ENCODE peak calls at places on chromosomes 13 and 19, in five cellular contexts. One of them, this sample, is unnamed. For H3K4me1, the result is how much of the 10 kb centered on the place peaks cover.

GRCh38 chr19:33603377-33603776 is 18.4 kb upstream of the CHST8 start:
- DNase-seq in Peyer's patch: no peak
- DNase-seq in IMR-90: no peak
- DNase-seq in upper lobe of right lung: no peak
- DNase-seq in Caco-2: no peak
- DNase-seq in this sample: no peak

GRCh38 chr13:84192125-84192524 is 309.9 kb upstream of the SLITRK1 start:
- DNase-seq in IMR-90: peak
- DNase-seq in Peyer's patch: no peak
- DNase-seq in Caco-2: no peak
- DNase-seq in upper lobe of right lung: no peak
- DNase-seq in this sample: no peak

GRCh38 chr13:54573186-54573585 is 1544.6 kb downstream of the OLFM4 start:
- DNase-seq in Peyer's patch: no peak
- DNase-seq in IMR-90: no peak
- DNase-seq in Caco-2: peak
- DNase-seq in upper lobe of right lung: no peak
- DNase-seq in this sample: no peak

GRCh38 chr19:50230379-50231351 is 27.2 kb downstream of the MYH14 start:
- DNase-seq in Peyer's patch: no peak
- DNase-seq in Caco-2: no peak
- DNase-seq in upper lobe of right lung: no peak
- DNase-seq in IMR-90: no peak
- DNase-seq in this sample: no peak

GRCh38 chr19:2544576-2545415 is 68.9 kb downstream of the GADD45B start:
- DNase-seq in Caco-2: no peak
- DNase-seq in IMR-90: no peak
- DNase-seq in Peyer's patch: peak
- DNase-seq in upper lobe of right lung: peak
- DNase-seq in this sample: no peak

GRCh38 chr13:49690990-49691886 is at the start of gene EBPL:
- DNase-seq in upper lobe of right lung: peak
- DNase-seq in IMR-90: peak
- DNase-seq in Caco-2: peak
- DNase-seq in Peyer's patch: peak
- DNase-seq in this sample: peak

GRCh38 chr19:18107235-18108083 is 9.9 kb downstream of the MAST3 start:
- DNase-seq in upper lobe of right lung: no peak
- DNase-seq in IMR-90: no peak
- DNase-seq in Caco-2: no peak
- DNase-seq in Peyer's patch: no peak
- DNase-seq in this sample: no peak

GRCh38 chr13:26693749-26694463 is 66.7 kb downstream of the GPR12 start:
- DNase-seq in IMR-90: no peak
- DNase-seq in Caco-2: no peak
- DNase-seq in upper lobe of right lung: no peak
- DNase-seq in Peyer's patch: no peak
- DNase-seq in this sample: no peak

GRCh38 chr13:48909088-48909389 is 66.7 kb upstream of the FNDC3A start:
- DNase-seq in Caco-2: no peak
- DNase-seq in Peyer's patch: no peak
- DNase-seq in IMR-90: no peak
- DNase-seq in upper lobe of right lung: no peak
- DNase-seq in this sample: no peak

GRCh38 chr19:19457691-19458090 is 52.2 kb downstream of the GATAD2A start:
- DNase-seq in Caco-2: no peak
- DNase-seq in IMR-90: no peak
- DNase-seq in upper lobe of right lung: no peak
- DNase-seq in Peyer's patch: peak
- DNase-seq in this sample: no peak

GRCh38 chr13:98528663-98529064 is 48.2 kb downstream of the STK24 start:
- DNase-seq in Peyer's patch: no peak
- DNase-seq in IMR-90: peak
- DNase-seq in upper lobe of right lung: no peak
- DNase-seq in Caco-2: no peak
- DNase-seq in this sample: no peak

GRCh38 chr13:52665325-52665724 is 12.7 kb downstream of the SUGT1 start:
- DNase-seq in Peyer's patch: no peak
- DNase-seq in IMR-90: peak
- DNase-seq in upper lobe of right lung: no peak
- DNase-seq in Caco-2: no peak
- DNase-seq in this sample: peak

GRCh38 chr13:105450784-105451183 is 1084.7 kb downstream of the EFNB2 start:
- DNase-seq in upper lobe of right lung: no peak
- DNase-seq in Caco-2: no peak
- DNase-seq in Peyer's patch: no peak
- DNase-seq in IMR-90: no peak
- DNase-seq in this sample: no peak

GRCh38 chr13:97306646-97307045 is 84.5 kb downstream of the MBNL2 start:
- DNase-seq in IMR-90: no peak
- DNase-seq in Caco-2: no peak
- DNase-seq in Peyer's patch: no peak
- DNase-seq in upper lobe of right lung: no peak
- DNase-seq in this sample: no peak

DNA sequence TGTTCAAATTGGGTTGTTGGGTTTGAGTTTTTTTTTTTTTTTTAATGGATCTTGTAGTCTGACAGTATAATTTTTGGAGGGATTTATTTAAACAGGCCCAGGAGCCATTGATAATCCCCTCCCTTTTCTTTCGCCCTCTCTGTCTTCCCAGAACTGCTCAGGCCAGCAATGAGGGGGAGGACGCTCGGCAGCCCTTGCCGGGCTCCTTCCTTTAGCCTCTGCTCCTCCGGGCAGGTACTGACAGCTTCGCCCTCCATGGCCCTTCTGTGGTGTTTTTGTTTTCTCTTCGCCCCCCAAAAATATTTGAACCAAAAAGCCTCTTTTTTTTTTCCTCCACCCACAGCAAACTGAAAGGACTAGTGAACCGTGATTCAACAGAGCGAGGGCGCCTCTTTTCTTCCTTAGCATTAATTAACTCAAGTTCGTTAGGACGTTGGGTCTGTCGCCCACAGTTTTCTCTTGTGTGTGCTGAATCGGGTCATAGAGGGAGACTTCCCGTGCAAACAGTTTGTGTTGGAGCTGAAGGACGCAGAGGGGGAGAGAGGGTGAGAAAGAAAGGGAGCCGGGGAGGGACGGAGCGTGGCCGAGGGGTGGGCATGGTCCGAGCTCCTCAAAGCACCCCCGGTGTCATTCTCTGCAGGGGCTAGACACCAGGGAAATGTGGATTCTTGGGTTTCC is 21.5 kb downstream of the NFIX start:
- DNase-seq in IMR-90: no peak
- DNase-seq in Caco-2: no peak
- DNase-seq in upper lobe of right lung: no peak
- DNase-seq in Peyer's patch: no peak
- DNase-seq in this sample: no peak
- H3K4me1 ChIP-seq in IMR-90: under half
- H3K4me1 ChIP-seq in Caco-2: under half
- H3K4me1 ChIP-seq in upper lobe of right lung: half or more
- H3K4me1 ChIP-seq in Peyer's patch: under half
- H3K4me1 ChIP-seq in this sample: under half

DNA sequence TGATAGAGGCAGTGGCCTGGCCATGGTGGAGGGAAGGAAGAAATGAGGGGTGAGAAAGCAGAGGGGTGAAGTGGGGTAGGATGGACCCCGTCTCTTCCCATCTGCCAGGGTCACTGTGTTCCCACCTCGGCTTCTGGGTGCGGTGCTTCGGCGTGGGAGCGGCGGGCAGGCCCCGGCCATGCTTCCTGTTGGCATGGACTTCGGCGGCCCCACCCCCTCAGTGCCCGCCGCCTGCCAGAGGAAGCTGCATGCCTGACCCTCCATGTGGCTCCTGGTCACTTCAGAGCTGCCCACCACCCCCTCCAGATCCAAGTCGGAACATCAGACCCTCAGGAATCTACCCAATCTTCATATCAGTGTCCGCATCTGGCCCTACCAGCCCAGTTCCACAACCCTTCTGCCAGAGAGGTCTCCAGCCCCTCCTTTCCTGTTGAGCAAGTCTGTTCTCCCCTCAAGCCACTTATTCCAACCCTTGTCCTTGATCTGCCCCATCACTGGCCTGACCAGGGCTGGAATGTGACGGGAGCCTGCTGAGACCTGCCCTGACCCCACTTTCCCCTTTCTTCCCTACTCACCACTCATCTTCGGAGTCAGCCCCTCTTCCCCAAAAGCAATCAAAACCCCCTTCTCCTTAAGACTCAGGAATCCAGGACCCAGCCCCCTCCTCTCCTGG is 1.5 kb downstream of the KCNN4 start:
- DNase-seq in upper lobe of right lung: peak
- DNase-seq in Peyer's patch: peak
- DNase-seq in Caco-2: no peak
- DNase-seq in IMR-90: no peak
- DNase-seq in this sample: no peak
- H3K4me3 ChIP-seq in upper lobe of right lung: peak
- H3K4me3 ChIP-seq in Peyer's patch: peak
- H3K4me3 ChIP-seq in Caco-2: peak
- H3K4me3 ChIP-seq in IMR-90: no peak
- H3K4me3 ChIP-seq in this sample: no peak

GRCh38 chr13:42986176-42986574 is 5.9 kb downstream of the EPSTI1 start:
- DNase-seq in Caco-2: no peak
- DNase-seq in upper lobe of right lung: no peak
- DNase-seq in IMR-90: no peak
- DNase-seq in Peyer's patch: no peak
- DNase-seq in this sample: no peak
- H3K4me1 ChIP-seq in Caco-2: under half
- H3K4me1 ChIP-seq in upper lobe of right lung: under half
- H3K4me1 ChIP-seq in IMR-90: under half
- H3K4me1 ChIP-seq in Peyer's patch: under half
- H3K4me1 ChIP-seq in this sample: under half

GRCh38 chr13:79404361-79404760 is 1.7 kb downstream of the RBM26 start:
- DNase-seq in Caco-2: no peak
- DNase-seq in upper lobe of right lung: no peak
- DNase-seq in Peyer's patch: no peak
- DNase-seq in IMR-90: no peak
- DNase-seq in this sample: no peak

GRCh38 chr13:79402679-79403078 is 3.4 kb downstream of the RBM26 start:
- DNase-seq in upper lobe of right lung: no peak
- DNase-seq in Peyer's patch: no peak
- DNase-seq in Caco-2: no peak
- DNase-seq in IMR-90: no peak
- DNase-seq in this sample: no peak

GRCh38 chr13:79401259-79402071 is 4.6 kb downstream of the RBM26 start:
- DNase-seq in Peyer's patch: no peak
- DNase-seq in IMR-90: no peak
- DNase-seq in upper lobe of right lung: no peak
- DNase-seq in Caco-2: no peak
- DNase-seq in this sample: no peak

GRCh38 chr13:79402074-79402635 is 3.9 kb downstream of the RBM26 start:
- DNase-seq in Caco-2: no peak
- DNase-seq in Peyer's patch: no peak
- DNase-seq in IMR-90: no peak
- DNase-seq in upper lobe of right lung: no peak
- DNase-seq in this sample: no peak

DNA sequence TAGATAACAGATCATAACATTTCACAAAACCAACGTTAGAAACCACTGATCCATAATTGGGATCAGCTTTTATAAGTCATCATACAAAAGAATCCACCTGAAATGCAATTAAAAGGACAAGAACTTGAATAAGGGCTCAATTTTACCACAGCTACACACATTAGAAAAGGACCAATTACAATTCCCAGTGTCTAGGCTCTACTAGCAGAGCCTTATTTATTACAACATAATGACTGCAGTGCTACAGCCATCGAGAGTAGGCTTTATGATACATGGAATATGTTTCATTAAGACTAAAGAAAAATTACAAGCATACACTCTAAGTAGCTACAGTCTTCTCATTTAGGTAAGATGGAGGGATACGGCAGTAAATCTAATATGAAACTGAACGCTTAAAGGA is 2.9 kb downstream of the RBM26 start:
- DNase-seq in upper lobe of right lung: no peak
- DNase-seq in Caco-2: no peak
- DNase-seq in Peyer's patch: no peak
- DNase-seq in IMR-90: no peak
- DNase-seq in this sample: no peak
- H3K4me3 ChIP-seq in upper lobe of right lung: peak
- H3K4me3 ChIP-seq in Caco-2: no peak
- H3K4me3 ChIP-seq in Peyer's patch: no peak
- H3K4me3 ChIP-seq in IMR-90: no peak
- H3K4me3 ChIP-seq in this sample: peak

GRCh38 chr13:99800951-99801350 is 170.6 kb downstream of the ZIC5 start:
- DNase-seq in Caco-2: no peak
- DNase-seq in upper lobe of right lung: no peak
- DNase-seq in Peyer's patch: no peak
- DNase-seq in IMR-90: no peak
- DNase-seq in this sample: no peak

GRCh38 chr13:99796175-99796819 is 175.3 kb downstream of the ZIC5 start:
- DNase-seq in Caco-2: peak
- DNase-seq in Peyer's patch: no peak
- DNase-seq in upper lobe of right lung: no peak
- DNase-seq in IMR-90: peak
- DNase-seq in this sample: peak

GRCh38 chr13:99798756-99799155 is 172.8 kb downstream of the ZIC5 start:
- DNase-seq in Peyer's patch: no peak
- DNase-seq in Caco-2: no peak
- DNase-seq in upper lobe of right lung: no peak
- DNase-seq in IMR-90: no peak
- DNase-seq in this sample: no peak

GRCh38 chr13:99800004-99800403 is 171.6 kb downstream of the ZIC5 start:
- DNase-seq in IMR-90: no peak
- DNase-seq in Peyer's patch: no peak
- DNase-seq in Caco-2: no peak
- DNase-seq in upper lobe of right lung: no peak
- DNase-seq in this sample: no peak

GRCh38 chr13:99797716-99798115 is 173.9 kb downstream of the ZIC5 start:
- DNase-seq in Peyer's patch: no peak
- DNase-seq in upper lobe of right lung: no peak
- DNase-seq in IMR-90: no peak
- DNase-seq in Caco-2: no peak
- DNase-seq in this sample: no peak
- H3K4me1 ChIP-seq in Peyer's patch: under half
- H3K4me1 ChIP-seq in upper lobe of right lung: under half
- H3K4me1 ChIP-seq in IMR-90: under half
- H3K4me1 ChIP-seq in Caco-2: under half
- H3K4me1 ChIP-seq in this sample: under half